ENCODE peak calls at places on chromosomes 7 and 10, in nine cellular contexts. Z is EH; W is Peyer's patch; O is fibroblast of pulmonary artery; D is omental fat pad; G is EL; K is activated naive CD8-positive, alpha-beta T cell treated with anti-CD3 and anti-CD28 coated beads, Interleukin-2, amount 50 U/mL, for 16 hours; J is NCI-H774; B is AG04450. F is an unnamed sample.

GRCh38 chr10:114061148-114061547 is 17.5 kb downstream of the ADRB1 start:
- DNase-seq in J (no peak), Z (no peak), K (no peak), D (no peak), B (no peak), O (no peak), G (no peak), W (no peak), F (no peak)

GRCh38 chr7:108203433-108204002 is 73.4 kb upstream of the LAMB4 start:
- DNase-seq in K (no peak), D (no peak), J (no peak), O (no peak), Z (no peak), G (no peak), B (no peak), W (no peak), F (no peak)

GRCh38 chr10:86356306-86356705 is 10.3 kb downstream of the GRID1 start:
- DNase-seq in O (no peak), Z (no peak), B (no peak), K (no peak), J (no peak), W (no peak), D (no peak), G (no peak), F (no peak)

GRCh38 chr10:48428896-48429295 is 122.4 kb downstream of the MAPK8 start:
- DNase-seq in Z (no peak), D (no peak), G (no peak), B (no peak), W (no peak), O (no peak), J (no peak), K (no peak), F (no peak)

GRCh38 chr10:90167174-90168064 is 466.0 kb downstream of the KIF20B start:
- DNase-seq in W (no peak), Z (peak), J (no peak), K (no peak), O (peak), G (peak), B (no peak), D (no peak), F (peak)

GRCh38 chr10:88565072-88565471 is 18.0 kb downstream of the RNLS start:
- DNase-seq in O (peak), J (no peak), D (no peak), G (peak), Z (peak), B (no peak), K (no peak), W (no peak), F (peak)

GRCh38 chr10:97861351-97861750 is 11.7 kb downstream of the GOLGA7B start:
- DNase-seq in D (no peak), K (no peak), O (peak), G (peak), Z (peak), B (no peak), J (no peak), W (no peak), F (peak)

GRCh38 chr10:123229927-123230630 is 75.9 kb downstream of the BUB3 start:
- DNase-seq in Z (no peak), K (no peak), J (no peak), D (no peak), B (no peak), O (no peak), W (no peak), G (no peak), F (peak)

GRCh38 chr7:44284216-44284615 is 41.2 kb downstream of the CAMK2B start:
- DNase-seq in G (peak), Z (peak), D (peak), K (no peak), B (no peak), O (no peak), W (peak), J (no peak), F (no peak)

GRCh38 chr7:138009350-138009653 is 7.4 kb upstream of the CREB3L2 start:
- DNase-seq in O (no peak), B (no peak), J (no peak), W (no peak), D (no peak), K (no peak), Z (no peak), G (no peak), F (no peak)

GRCh38 chr7:32088336-32088975 is 18.2 kb upstream of the PDE1C start:
- DNase-seq in D (no peak), Z (no peak), G (no peak), K (no peak), J (no peak), W (no peak), O (no peak), B (no peak), F (peak)

GRCh38 chr10:67043041-67043440 is 117.2 kb downstream of the LRRTM3 start:
- DNase-seq in D (no peak), J (no peak), Z (no peak), B (no peak), K (no peak), W (no peak), O (no peak), G (no peak), F (no peak)

GRCh38 chr7:148747274-148747673 is 48.6 kb downstream of the CUL1 start:
- DNase-seq in B (no peak), Z (no peak), W (no peak), K (no peak), O (no peak), J (peak), D (no peak), G (no peak), F (peak)

GRCh38 chr7:94395141-94396041 is 696 bp downstream of the COL1A2 start:
- DNase-seq in D (no peak), W (no peak), Z (peak), G (peak), O (peak), K (no peak), B (peak), J (peak), F (peak)

GRCh38 chr10:44706745-44707144 is 204.4 kb upstream of the TMEM72 start:
- DNase-seq in G (peak), D (no peak), Z (peak), B (peak), J (no peak), W (no peak), O (peak), K (no peak), F (peak)

GRCh38 chr10:69914373-69915268 is 112.9 kb downstream of the COL13A1 start:
- DNase-seq in K (peak), G (peak), Z (peak), D (peak), W (peak), J (peak), O (peak), B (peak), F (peak)